ENCODE peak calls at places on chromosomes 6 and 20, in four cellular contexts. R, X, C and S are unnamed samples.

GRCh38 chr6:105892577-105893262 is 193.4 kb upstream of the PRDM1 start:
- DNase-seq in C (no peak), R (peak; percentile 73), X (no peak), S (no peak)

GRCh38 chr20:23246682-23247664 is 103.6 kb upstream of the NXT1 start:
- DNase-seq in X (no peak), C (no peak), R (no peak), S (no peak)

GRCh38 chr6:122770835-122771601 is 8.5 kb upstream of the FABP7 start:
- DNase-seq in R (peak; percentile 60), X (no peak), C (no peak), S (no peak)

GRCh38 chr20:25009218-25010145 is 16.9 kb upstream of the APMAP start:
- DNase-seq in X (no peak), C (no peak), R (no peak), S (no peak)

GRCh38 chr20:46348231-46348803 is 40.0 kb upstream of the CDH22 start:
- DNase-seq in C (peak; percentile 48), X (peak; percentile 83), R (peak; percentile 94), S (peak; percentile 22)

GRCh38 chr20:53708129-53708968 is 114.7 kb upstream of the ZNF217 start:
- DNase-seq in X (no peak), R (no peak), C (no peak), S (peak; percentile 85)

GRCh38 chr6:7261030-7261841 is 51.8 kb downstream of the SSR1 start:
- DNase-seq in X (peak; percentile 96), C (peak; percentile 90), R (peak; percentile 99), S (peak; percentile 80)

GRCh38 chr6:33699131-33699530 is 12.4 kb downstream of the UQCC2 start:
- DNase-seq in R (no peak), C (no peak), X (no peak), S (no peak)

GRCh38 chr6:111011360-111012142 is 29.7 kb downstream of the RPF2 start:
- DNase-seq in X (no peak), C (peak; percentile 35), R (peak; percentile 65), S (peak; percentile 55)

GRCh38 chr20:54438166-54438565 is 37.2 kb upstream of the DOK5 start:
- DNase-seq in C (no peak), X (peak; percentile 40), R (peak; percentile 55), S (no peak)

GRCh38 chr6:3324262-3324942 is 65.7 kb downstream of the PSMG4 start:
- DNase-seq in X (no peak), C (no peak), R (no peak), S (peak; percentile 97)

GRCh38 chr20:57289401-57290177 is 23.1 kb upstream of the BMP7 start:
- DNase-seq in X (no peak), R (no peak), C (no peak), S (peak; percentile 9)

GRCh38 chr6:46331461-46331860 is 159.8 kb downstream of the RCAN2 start:
- DNase-seq in X (no peak), C (no peak), R (no peak), S (no peak)

GRCh38 chr6:9292975-9293374 is 857.6 kb upstream of the SLC35B3 start:
- DNase-seq in X (no peak), C (no peak), R (no peak), S (peak; percentile 16)

GRCh38 chr6:54598787-54599309 is 247.7 kb upstream of the FAM83B start:
- DNase-seq in R (no peak), X (no peak), C (no peak), S (no peak)

GRCh38 chr20:59571591-59572314 is 32.6 kb upstream of the PHACTR3 start:
- DNase-seq in R (peak; percentile 74), C (peak; percentile 72), X (peak; percentile 81), S (peak; percentile 38)

GRCh38 chr6:96626749-96627353 is 63.9 kb downstream of the FHL5 start:
- DNase-seq in X (no peak), R (peak; percentile 36), C (no peak), S (peak; percentile 38)

GRCh38 chr6:96631248-96631647 is 68.3 kb downstream of the FHL5 start:
- DNase-seq in X (no peak), C (no peak), R (no peak), S (no peak)
- H2BK5ac ChIP-seq in X (no peak overlapping the region), C (no peak overlapping the region), R (no peak overlapping the region), S (no peak overlapping the region)

GRCh38 chr6:69789573-69789972 is 7.2 kb downstream of the LMBRD1 start:
- DNase-seq in R (no peak), C (no peak), X (no peak), S (no peak)

GRCh38 chr6:69792292-69792691 is 4.5 kb downstream of the LMBRD1 start:
- DNase-seq in R (no peak), X (no peak), C (no peak), S (no peak)

GRCh38 chr6:69795469-69796080 is 1.2 kb downstream of the LMBRD1 start:
- DNase-seq in X (no peak), R (peak; percentile 45), C (no peak), S (no peak)

GRCh38 chr6:69790629-69791028 is 6.2 kb downstream of the LMBRD1 start:
- DNase-seq in X (no peak), C (no peak), R (no peak), S (no peak)

GRCh38 chr6:69791065-69791471 is 5.7 kb downstream of the LMBRD1 start:
- DNase-seq in R (no peak), C (no peak), X (no peak), S (peak; percentile 4)
- H2BK5ac ChIP-seq in R (no peak overlapping the region), C (no peak overlapping the region), X (no peak overlapping the region), S (no peak overlapping the region)

GRCh38 chr20:21643417-21643816 is 62.0 kb upstream of the PAX1 start:
- DNase-seq in R (peak; percentile 46), C (no peak), X (no peak), S (no peak)
- H2BK5ac ChIP-seq in R (no peak overlapping the region), C (no peak overlapping the region), X (no peak overlapping the region), S (no peak overlapping the region)

GRCh38 chr20:34558320-34559202 is at the start of gene MAP1LC3A:
- DNase-seq in X (peak; percentile 95), R (peak; percentile 96), C (peak; percentile 91), S (peak; percentile 95)
- H2BK5ac ChIP-seq in X (no peak within 1 kb of the TSS), R (no peak within 1 kb of the TSS), C (no peak within 1 kb of the TSS), S (peak within 1 kb of the TSS; percentile 14)

GRCh38 chr6:11921017-11921438 is 91.1 kb upstream of the HIVEP1 start:
- DNase-seq in C (no peak), R (peak; percentile 86), X (peak; percentile 48), S (peak; percentile 95)

GRCh38 chr6:11930240-11930639 is 81.9 kb upstream of the HIVEP1 start:
- DNase-seq in C (no peak), X (no peak), R (no peak), S (no peak)

GRCh38 chr6:11926594-11927407 is 85.3 kb upstream of the HIVEP1 start:
- DNase-seq in C (no peak), X (no peak), R (no peak), S (no peak)

GRCh38 chr6:11929451-11929850 is 82.7 kb upstream of the HIVEP1 start:
- DNase-seq in R (no peak), X (no peak), C (no peak), S (no peak)

GRCh38 chr6:11925805-11926204 is 86.3 kb upstream of the HIVEP1 start:
- DNase-seq in X (no peak), C (no peak), R (no peak), S (no peak)
- H2BK5ac ChIP-seq in X (no peak overlapping the region), C (no peak overlapping the region), R (no peak overlapping the region), S (no peak overlapping the region)